ENCODE peak calls at places on chromosome 1, in five cellular contexts. K, L, O, Q and P are unnamed samples.

GRCh38 chr1:54994355-54994990 is 4.3 kb upstream of the BSND start:
- DNase-seq in O (no peak), Q (peak), K (no peak), L (no peak), P (no peak)

GRCh38 chr1:245585252-245585959 is 430.6 kb downstream of the KIF26B start:
- DNase-seq in O (no peak), Q (no peak), K (no peak), L (no peak), P (no peak)

GRCh38 chr1:213135572-213135971 is 84.5 kb downstream of the RPS6KC1 start:
- DNase-seq in O (no peak), L (peak), Q (no peak), K (no peak), P (no peak)

GRCh38 chr1:24207709-24208108 is 20.6 kb upstream of the IFNLR1 start:
- DNase-seq in L (no peak), K (no peak), O (no peak), Q (no peak), P (no peak)

GRCh38 chr1:65265296-65266271 is 43.8 kb upstream of the DNAJC6 start:
- DNase-seq in Q (no peak), K (no peak), L (peak), O (peak), P (peak)

GRCh38 chr1:45037456-45037855 is 25.4 kb downstream of the UROD start:
- DNase-seq in L (no peak), Q (no peak), K (no peak), O (no peak), P (peak)

GRCh38 chr1:9731051-9731537 is 79.6 kb downstream of the PIK3CD start:
- DNase-seq in L (no peak), Q (no peak), K (no peak), O (no peak), P (no peak)

GRCh38 chr1:212856755-212857154 is 1.3 kb upstream of the FLVCR1 start:
- DNase-seq in O (no peak), K (no peak), L (no peak), Q (no peak), P (no peak)

GRCh38 chr1:21490774-21491482 is 18.3 kb upstream of the ALPL start:
- DNase-seq in L (peak), K (no peak), Q (no peak), O (no peak), P (no peak)

GRCh38 chr1:17081439-17081838 is 27.6 kb upstream of the SDHB start:
- DNase-seq in L (no peak), K (no peak), O (no peak), Q (no peak), P (no peak)

GRCh38 chr1:160863422-160864131 is 890 bp upstream of the CD244 start:
- DNase-seq in Q (no peak), K (no peak), O (no peak), L (no peak), P (no peak)

GRCh38 chr1:211625040-211625439 is 46.1 kb upstream of the SLC30A1 start:
- DNase-seq in Q (no peak), K (no peak), L (no peak), O (no peak), P (peak)

GRCh38 chr1:21550097-21550496 is 40.9 kb downstream of the ALPL start:
- DNase-seq in K (no peak), O (no peak), Q (no peak), L (no peak), P (no peak)

GRCh38 chr1:97245682-97246081 is 524.1 kb downstream of the PTBP2 start:
- DNase-seq in Q (no peak), L (no peak), K (no peak), O (no peak), P (no peak)

GRCh38 chr1:104408268-104408667 is 658.6 kb downstream of the AMY1C start:
- DNase-seq in K (no peak), Q (no peak), O (no peak), L (no peak), P (no peak)

GRCh38 chr1:220113136-220113695 is 19.3 kb downstream of the IARS2 start:
- DNase-seq in Q (no peak), K (no peak), L (peak), O (no peak), P (peak)

GRCh38 chr1:210418863-210419641 is 90.3 kb downstream of the HHAT start:
- DNase-seq in L (no peak), O (no peak), K (no peak), Q (peak), P (no peak)

GRCh38 chr1:147641695-147642592 is 28.4 kb downstream of the ACP6 start:
- DNase-seq in Q (no peak), K (peak), O (no peak), L (peak), P (peak)

GRCh38 chr1:236027096-236027495 is 37.8 kb downstream of the NID1 start:
- DNase-seq in K (no peak), Q (no peak), L (no peak), O (no peak), P (no peak)

GRCh38 chr1:58929667-58930325 is 145.9 kb upstream of the JUN start:
- DNase-seq in O (no peak), L (no peak), K (no peak), Q (peak), P (peak)

GRCh38 chr1:2231667-2232254 is 3.6 kb downstream of the SKI start:
- DNase-seq in K (peak), Q (peak), L (peak), O (peak), P (peak)

GRCh38 chr1:54979327-54979891 is 1.0 kb upstream of the TMEM61 start:
- DNase-seq in Q (no peak), K (no peak), O (no peak), L (no peak), P (no peak)

GRCh38 chr1:11245904-11246726 is 16.2 kb downstream of the MTOR start:
- DNase-seq in K (no peak), L (no peak), Q (no peak), O (no peak), P (no peak)

GRCh38 chr1:211925016-211925415 is 94.5 kb upstream of the LPGAT1 start:
- DNase-seq in K (no peak), L (no peak), O (no peak), Q (peak), P (no peak)

GRCh38 chr1:59263116-59263515 is 33.8 kb upstream of the FGGY start:
- DNase-seq in Q (no peak), K (no peak), O (no peak), L (no peak), P (no peak)

GRCh38 chr1:74011736-74012135 is 186.2 kb downstream of the LRRIQ3 start:
- DNase-seq in L (no peak), Q (no peak), K (no peak), O (no peak), P (no peak)

GRCh38 chr1:42433324-42433860 is 22.4 kb downstream of the ZMYND12 start:
- DNase-seq in K (no peak), O (no peak), L (no peak), Q (no peak), P (no peak)

GRCh38 chr1:154129392-154129970 is 25.4 kb downstream of the NUP210L start:
- DNase-seq in L (no peak), O (no peak), Q (no peak), K (no peak), P (no peak)

GRCh38 chr1:186896211-186896610 is 67.5 kb downstream of the PLA2G4A start:
- DNase-seq in K (no peak), L (no peak), O (no peak), Q (no peak), P (peak)

GRCh38 chr1:41776896-41777431 is 141.8 kb downstream of the HIVEP3 start:
- DNase-seq in Q (no peak), L (no peak), O (no peak), K (no peak), P (no peak)

GRCh38 chr1:9399510-9400424 is 107.1 kb downstream of the SPSB1 start:
- DNase-seq in L (peak), K (no peak), O (peak), Q (no peak), P (no peak)

GRCh38 chr1:202605515-202605914 is 104.7 kb downstream of the SYT2 start:
- DNase-seq in K (no peak), Q (no peak), O (no peak), L (no peak), P (no peak)

GRCh38 chr1:151051356-151052009 is 3.9 kb downstream of the C1orf56 start:
- DNase-seq in K (no peak), L (no peak), O (no peak), Q (no peak), P (no peak)
- TF ChIP-seq POLR2A in K (no peak), L (peak), O (no peak), Q (no peak), P (peak)

GRCh38 chr1:51425955-51426354 is 93.1 kb downstream of the EPS15 start:
- DNase-seq in L (no peak), O (no peak), Q (no peak), K (no peak), P (no peak)

GRCh38 chr1:51425273-51425672 is 93.8 kb downstream of the EPS15 start:
- DNase-seq in Q (no peak), K (no peak), O (no peak), L (no peak), P (no peak)

GRCh38 chr1:51422367-51423097 is 92.2 kb upstream of the TTC39A start:
- DNase-seq in K (no peak), Q (no peak), L (no peak), O (no peak), P (no peak)

GRCh38 chr1:51423098-51423821 is 92.9 kb upstream of the TTC39A start:
- DNase-seq in L (peak), K (no peak), O (no peak), Q (no peak), P (peak)

DNA sequence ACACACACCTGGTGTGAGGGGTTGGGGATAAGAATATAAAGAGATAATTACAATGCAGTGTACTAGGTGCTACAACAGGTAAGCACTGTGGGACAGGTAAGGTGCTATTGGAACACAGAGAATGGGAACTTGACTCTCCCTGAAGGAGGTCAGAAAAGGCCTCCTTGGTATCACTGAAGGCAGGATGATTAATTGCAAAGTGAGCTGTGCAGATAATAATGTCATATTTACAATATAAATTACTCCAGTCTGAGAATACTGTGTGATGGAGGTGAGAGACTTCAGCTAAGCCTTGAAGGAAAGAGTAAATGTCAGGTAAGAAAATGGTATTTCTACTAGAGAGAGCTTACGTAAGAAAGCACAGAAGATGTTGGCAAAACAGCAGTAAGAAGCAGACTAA is 91.6 kb downstream of the EPS15 start:
- DNase-seq in Q (no peak), K (no peak), L (no peak), O (no peak), P (no peak)
- TF ChIP-seq POLR2A in Q (no peak), K (no peak), L (no peak), O (no peak), P (no peak)

DNA sequence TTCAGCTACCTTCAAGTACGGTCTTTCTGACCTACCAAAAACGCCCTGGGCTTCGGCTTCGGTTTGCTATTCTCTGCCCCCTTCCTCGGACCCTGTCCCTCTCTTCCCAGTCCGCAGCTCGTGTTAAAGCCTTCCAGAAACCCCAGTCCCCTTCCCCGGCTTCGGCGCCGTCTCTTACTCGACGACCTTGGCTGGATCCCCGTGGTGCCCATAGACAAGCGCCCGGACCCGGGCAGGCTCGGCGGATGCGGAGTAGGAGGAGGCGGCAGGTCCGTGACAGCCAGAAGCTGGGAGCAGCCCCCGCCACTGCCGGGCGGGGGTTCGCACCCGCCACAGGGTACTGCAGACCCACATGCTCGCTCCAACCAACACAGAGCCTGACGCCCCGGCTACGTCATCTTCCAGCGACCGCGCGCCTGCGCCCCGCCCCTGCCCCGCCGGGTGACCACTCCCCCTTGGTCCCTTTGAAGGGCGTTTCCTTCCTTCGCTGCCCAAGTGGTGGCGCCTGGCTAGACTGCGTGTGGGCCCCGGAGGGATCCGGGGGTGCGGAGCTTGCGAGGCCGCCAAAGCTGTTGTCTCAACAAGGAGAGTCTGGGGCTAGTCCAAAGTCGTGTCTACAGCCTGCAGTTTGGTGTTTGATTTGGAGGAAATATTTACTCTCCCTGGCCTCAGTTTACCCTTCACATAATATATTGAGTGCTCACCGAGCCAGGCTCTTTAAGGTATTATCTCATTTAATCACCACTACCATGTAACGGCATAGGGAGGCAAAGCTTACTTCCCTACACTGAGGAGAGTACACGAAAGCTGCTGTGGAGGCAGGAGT is at the start of gene MECR:
- DNase-seq in Q (peak), L (peak), K (peak), O (peak), P (peak)
- TF ChIP-seq POLR2A in Q (no peak), L (peak), K (peak), O (peak), P (peak)

GRCh38 chr1:101371259-101371658 is 134.4 kb downstream of the S1PR1 start:
- DNase-seq in O (no peak), K (no peak), Q (no peak), L (peak), P (no peak)
- TF ChIP-seq POLR2A in O (no peak), K (no peak), Q (no peak), L (no peak), P (no peak)

DNA sequence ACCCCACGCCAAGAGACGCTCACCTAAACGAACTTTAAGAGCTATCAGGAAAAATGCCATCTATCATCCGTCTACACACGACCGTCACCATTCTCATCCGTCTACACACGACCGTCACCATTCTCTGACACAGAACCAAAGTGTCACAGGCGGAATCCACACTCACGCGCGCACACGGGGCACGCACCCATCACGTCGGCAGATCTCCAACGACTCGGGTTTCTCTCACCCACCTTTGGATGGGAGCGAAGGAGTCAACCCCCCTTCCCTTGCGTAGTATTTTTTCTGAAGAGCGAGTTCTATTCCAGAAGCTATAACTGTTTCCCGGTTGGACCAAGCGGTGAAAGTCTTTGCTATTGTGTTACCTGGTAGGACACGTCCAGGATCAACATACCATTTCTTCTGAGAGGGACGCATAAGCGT is 937 bp downstream of the DUSP10 start:
- DNase-seq in Q (no peak), K (no peak), O (peak), L (no peak), P (peak)
- TF ChIP-seq POLR2A in Q (no peak), K (no peak), O (no peak), L (no peak), P (no peak)

GRCh38 chr1:229221106-229222019 is 49.5 kb upstream of the RAB4A start:
- DNase-seq in K (no peak), L (no peak), Q (peak), O (no peak), P (no peak)
- TF ChIP-seq POLR2A in K (no peak), L (no peak), Q (no peak), O (no peak), P (no peak)

GRCh38 chr1:167934407-167935251 is 1.9 kb upstream of the DCAF6 start:
- DNase-seq in O (no peak), L (peak), Q (no peak), K (no peak), P (peak)

GRCh38 chr1:167936068-167936929 is at the start of gene DCAF6:
- DNase-seq in K (peak), O (peak), L (peak), Q (peak), P (peak)

GRCh38 chr1:167933779-167934178 is 2.7 kb upstream of the DCAF6 start:
- DNase-seq in Q (no peak), K (no peak), L (no peak), O (no peak), P (peak)

GRCh38 chr1:167936930-167937708 is at the start of gene MPC2:
- DNase-seq in K (peak), Q (peak), O (peak), L (peak), P (peak)

DNA sequence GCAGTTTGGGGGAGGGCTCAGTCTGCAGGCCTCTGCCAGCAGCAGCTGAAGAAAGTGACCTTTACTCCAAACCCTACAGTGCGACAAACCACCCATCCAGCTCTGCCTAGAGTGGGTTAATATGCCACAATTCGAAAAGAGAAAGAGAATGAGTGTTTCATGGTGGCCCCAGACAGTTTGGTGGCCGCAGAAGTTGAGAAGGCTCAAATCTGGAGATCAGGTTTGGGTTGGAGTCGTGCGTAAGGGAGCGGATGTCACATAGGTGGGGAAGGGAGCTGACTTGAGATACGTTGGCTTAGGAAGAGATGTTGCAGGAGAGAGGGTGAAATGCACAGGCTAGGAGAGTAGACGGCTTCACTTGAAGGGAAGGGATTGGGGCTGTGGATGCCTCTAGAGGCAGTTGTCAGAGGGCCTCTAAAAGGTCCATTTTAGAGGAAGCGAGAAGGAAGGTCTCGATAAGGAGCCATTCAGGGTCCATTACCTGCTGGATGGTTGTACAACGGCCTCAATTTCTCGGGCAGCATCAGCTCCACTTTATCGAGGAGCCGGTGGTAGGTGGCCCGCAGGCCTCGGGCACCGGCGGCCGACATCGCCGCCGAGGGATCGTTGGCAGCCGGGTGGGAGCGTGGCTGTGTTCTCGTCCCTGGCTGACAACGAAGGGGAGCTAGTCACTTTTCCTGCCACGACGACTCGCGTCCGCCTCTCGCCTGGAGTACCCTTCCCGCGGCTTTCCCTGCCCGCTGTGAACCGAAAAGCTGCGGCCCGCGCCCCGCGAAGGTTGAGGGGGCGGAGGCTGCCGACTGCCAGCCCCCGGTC is 1.0 kb upstream of the DCAF6 start:
- DNase-seq in L (peak), K (peak), O (no peak), Q (peak), P (peak)
- TF ChIP-seq POLR2A in L (no peak), K (peak), O (peak), Q (peak), P (no peak)

GRCh38 chr1:155688318-155689121 is at the start of the genes DAP3 and YY1AP1:
- DNase-seq in O (peak), K (peak), Q (peak), L (peak), P (peak)
- TF ChIP-seq POLR2A in O (peak), K (peak), Q (peak), L (peak), P (peak)